ENCODE peak calls at places on chromosomes 13 and 19, in seven cellular contexts. R is GM10248; E is NCI-H460; Q is H9; H is HuH-7; A is activated CD8-positive, alpha-beta memory T cell treated with anti-CD3 and anti-CD28 coated beads for 48 hours; X is occipital lobe. M is an unnamed sample.

GRCh38 chr19:9911524-9911923 is 24.8 kb downstream of the OLFM2 start:
- DNase-seq in R (no peak), E (no peak), A (no peak), H (no peak), Q (no peak), X (no peak), M (no peak)

GRCh38 chr13:100156786-100157185 is 67.9 kb downstream of the PCCA start:
- DNase-seq in X (no peak), R (no peak), E (no peak), H (no peak), Q (no peak), A (no peak), M (peak; percentile 13)

GRCh38 chr19:46147791-46148288 is at the start of gene IGFL2:
- DNase-seq in Q (no peak), A (no peak), X (no peak), E (no peak), H (no peak), R (no peak), M (no peak)

GRCh38 chr13:109191422-109191821 is 562.0 kb downstream of the MYO16 start:
- DNase-seq in X (no peak), R (no peak), Q (no peak), E (no peak), A (no peak), H (no peak), M (no peak)

GRCh38 chr13:25981060-25981459 is 70.8 kb downstream of the SHISA2 start:
- DNase-seq in Q (no peak), X (no peak), E (no peak), H (no peak), A (no peak), R (no peak), M (no peak)

GRCh38 chr13:113842336-113843062 is 21.4 kb downstream of the GAS6 start:
- DNase-seq in A (no peak), X (no peak), H (no peak), Q (no peak), R (no peak), E (no peak), M (no peak)

GRCh38 chr13:52070929-52071523 is 46.5 kb downstream of the UTP14C start:
- DNase-seq in A (no peak), X (no peak), H (peak; percentile 20), Q (no peak), R (no peak), E (no peak), M (peak; percentile 11)

GRCh38 chr13:90968510-90968909 is 379.0 kb upstream of the MIR17HG start:
- DNase-seq in E (peak; percentile 40), A (no peak), Q (peak; percentile 48), X (no peak), R (no peak), H (peak; percentile 1), M (no peak)

GRCh38 chr13:112342841-112343361 is 33.3 kb upstream of the SPACA7 start:
- DNase-seq in A (no peak), E (no peak), X (no peak), R (no peak), Q (peak; percentile 29), H (no peak), M (no peak)

GRCh38 chr13:93561553-93561952 is 334.9 kb downstream of the GPC6 start:
- DNase-seq in E (no peak), R (no peak), X (no peak), Q (no peak), A (no peak), H (no peak), M (no peak)

GRCh38 chr13:27666951-27667350 is 45.3 kb downstream of the POLR1D start:
- DNase-seq in E (no peak), H (no peak), R (no peak), A (no peak), Q (no peak), X (no peak), M (no peak)

M was measured in AG09309.